ENCODE peak calls at places on chromosomes 2 and 18, in six cellular contexts. One of them, this sample, is unnamed.
A peak's percentile ranks its signal among the peaks of the same experiment; 100 is the strongest.

GRCh38 chr18:41134426-41134825 is 820.6 kb upstream of the PIK3C3 start:
- DNase-seq in Karpas-422: no peak
- DNase-seq in germinal center: no peak
- DNase-seq in RWPE1: no peak
- DNase-seq in heart right ventricle: no peak
- DNase-seq in left lung: no peak
- DNase-seq in this sample: no peak

GRCh38 chr18:48734460-48734859 is 195.6 kb downstream of the CTIF start:
- DNase-seq in Karpas-422: no peak
- DNase-seq in germinal center: no peak
- DNase-seq in RWPE1: no peak
- DNase-seq in heart right ventricle: no peak
- DNase-seq in left lung: no peak
- DNase-seq in this sample: no peak

GRCh38 chr18:70015127-70015526 is 67.5 kb upstream of the CD226 start:
- DNase-seq in Karpas-422: no peak
- DNase-seq in germinal center: no peak
- DNase-seq in RWPE1: no peak
- DNase-seq in heart right ventricle: no peak
- DNase-seq in left lung: no peak
- DNase-seq in this sample: no peak

GRCh38 chr2:159925975-159926374 is 128.0 kb upstream of the CD302 start:
- DNase-seq in Karpas-422: no peak
- DNase-seq in germinal center: no peak
- DNase-seq in RWPE1: no peak
- DNase-seq in heart right ventricle: no peak
- DNase-seq in left lung: no peak
- DNase-seq in this sample: no peak

GRCh38 chr18:43587538-43588153 is 310.4 kb upstream of the SYT4 start:
- DNase-seq in Karpas-422: peak; percentile 68
- DNase-seq in germinal center: peak; percentile 6
- DNase-seq in RWPE1: peak; percentile 2
- DNase-seq in heart right ventricle: no peak
- DNase-seq in left lung: no peak
- DNase-seq in this sample: peak; percentile 28

GRCh38 chr18:41721103-41721502 is 233.9 kb upstream of the PIK3C3 start:
- DNase-seq in Karpas-422: no peak
- DNase-seq in germinal center: no peak
- DNase-seq in RWPE1: no peak
- DNase-seq in heart right ventricle: no peak
- DNase-seq in left lung: no peak
- DNase-seq in this sample: no peak

GRCh38 chr2:235194836-235195235 is 243.0 kb downstream of the SH3BP4 start:
- DNase-seq in Karpas-422: no peak
- DNase-seq in germinal center: no peak
- DNase-seq in RWPE1: no peak
- DNase-seq in heart right ventricle: no peak
- DNase-seq in left lung: no peak
- DNase-seq in this sample: no peak

GRCh38 chr2:40405440-40405839 is 46.5 kb downstream of the SLC8A1 start:
- DNase-seq in Karpas-422: no peak
- DNase-seq in germinal center: no peak
- DNase-seq in RWPE1: no peak
- DNase-seq in heart right ventricle: no peak
- DNase-seq in left lung: no peak
- DNase-seq in this sample: peak; percentile 12

GRCh38 chr2:217833439-217833838 is 169.4 kb downstream of the TNS1 start:
- DNase-seq in Karpas-422: no peak
- DNase-seq in germinal center: no peak
- DNase-seq in RWPE1: no peak
- DNase-seq in heart right ventricle: no peak
- DNase-seq in left lung: no peak
- DNase-seq in this sample: no peak

GRCh38 chr2:25286025-25286400 is 55.7 kb downstream of the DNMT3A start:
- DNase-seq in Karpas-422: peak; percentile 58
- DNase-seq in germinal center: peak; percentile 59
- DNase-seq in RWPE1: no peak
- DNase-seq in heart right ventricle: no peak
- DNase-seq in left lung: no peak
- DNase-seq in this sample: no peak

GRCh38 chr2:223537669-223538601 is 64.2 kb downstream of the SCG2 start:
- DNase-seq in Karpas-422: no peak
- DNase-seq in germinal center: no peak
- DNase-seq in RWPE1: no peak
- DNase-seq in heart right ventricle: no peak
- DNase-seq in left lung: no peak
- DNase-seq in this sample: peak; percentile 32

GRCh38 chr2:227154976-227155375 is 9.0 kb downstream of the COL4A4 start:
- DNase-seq in Karpas-422: no peak
- DNase-seq in germinal center: no peak
- DNase-seq in RWPE1: no peak
- DNase-seq in heart right ventricle: peak; percentile 33
- DNase-seq in left lung: no peak
- DNase-seq in this sample: peak; percentile 27

GRCh38 chr2:46258937-46259781 is 38.0 kb upstream of the EPAS1 start:
- DNase-seq in Karpas-422: no peak
- DNase-seq in germinal center: no peak
- DNase-seq in RWPE1: no peak
- DNase-seq in heart right ventricle: no peak
- DNase-seq in left lung: no peak
- DNase-seq in this sample: no peak

GRCh38 chr2:43105586-43106562 is 120.5 kb downstream of the ZFP36L2 start:
- DNase-seq in Karpas-422: peak; percentile 56
- DNase-seq in germinal center: peak; percentile 41
- DNase-seq in RWPE1: no peak
- DNase-seq in heart right ventricle: peak; percentile 53
- DNase-seq in left lung: peak; percentile 73
- DNase-seq in this sample: no peak

GRCh38 chr2:238462782-238463396 is 36.2 kb downstream of the ASB1 start:
- DNase-seq in Karpas-422: peak; percentile 86
- DNase-seq in germinal center: peak; percentile 57
- DNase-seq in RWPE1: peak; percentile 54
- DNase-seq in heart right ventricle: no peak
- DNase-seq in left lung: no peak
- DNase-seq in this sample: peak; percentile 3

GRCh38 chr2:28369355-28369754 is 23.3 kb upstream of the FOSL2 start:
- DNase-seq in Karpas-422: no peak
- DNase-seq in germinal center: no peak
- DNase-seq in RWPE1: no peak
- DNase-seq in heart right ventricle: no peak
- DNase-seq in left lung: no peak
- DNase-seq in this sample: no peak

GRCh38 chr2:108449410-108450200 is 599 bp downstream of the GCC2 start:
- DNase-seq in Karpas-422: peak; percentile 53
- DNase-seq in germinal center: peak; percentile 36
- DNase-seq in RWPE1: peak; percentile 44
- DNase-seq in heart right ventricle: no peak
- DNase-seq in left lung: no peak
- DNase-seq in this sample: no peak

GRCh38 chr2:66428986-66429612 is 5.8 kb upstream of the MEIS1 start:
- DNase-seq in Karpas-422: peak; percentile 90
- DNase-seq in germinal center: no peak
- DNase-seq in RWPE1: peak; percentile 11
- DNase-seq in heart right ventricle: no peak
- DNase-seq in left lung: no peak
- DNase-seq in this sample: peak; percentile 57

GRCh38 chr2:158994920-158995676 is 26.7 kb downstream of the TANC1 start:
- DNase-seq in Karpas-422: no peak
- DNase-seq in germinal center: no peak
- DNase-seq in RWPE1: no peak
- DNase-seq in heart right ventricle: no peak
- DNase-seq in left lung: no peak
- DNase-seq in this sample: no peak

GRCh38 chr2:240558229-240558885 is 569 bp upstream of the ANKMY1 start:
- DNase-seq in Karpas-422: no peak
- DNase-seq in germinal center: no peak
- DNase-seq in RWPE1: no peak
- DNase-seq in heart right ventricle: no peak
- DNase-seq in left lung: no peak
- DNase-seq in this sample: no peak

GRCh38 chr2:47243596-47244323 is 88.7 kb upstream of the STPG4 start:
- DNase-seq in Karpas-422: no peak
- DNase-seq in germinal center: no peak
- DNase-seq in RWPE1: no peak
- DNase-seq in heart right ventricle: no peak
- DNase-seq in left lung: no peak
- DNase-seq in this sample: no peak

GRCh38 chr2:37378411-37378810 is 34.0 kb downstream of the QPCT start:
- DNase-seq in Karpas-422: no peak
- DNase-seq in germinal center: no peak
- DNase-seq in RWPE1: peak; percentile 73
- DNase-seq in heart right ventricle: no peak
- DNase-seq in left lung: no peak
- DNase-seq in this sample: peak; percentile 19

GRCh38 chr2:186946896-186947467 is 98.0 kb upstream of the ZSWIM2 start:
- DNase-seq in Karpas-422: no peak
- DNase-seq in germinal center: no peak
- DNase-seq in RWPE1: no peak
- DNase-seq in heart right ventricle: no peak
- DNase-seq in left lung: no peak
- DNase-seq in this sample: no peak

GRCh38 chr2:240384711-240385450 is 50.6 kb upstream of the GPC1 start:
- DNase-seq in Karpas-422: no peak
- DNase-seq in germinal center: no peak
- DNase-seq in RWPE1: no peak
- DNase-seq in heart right ventricle: no peak
- DNase-seq in left lung: no peak
- DNase-seq in this sample: no peak

GRCh38 chr2:73983322-73984202 is 1.1 kb upstream of the TET3 start:
- DNase-seq in Karpas-422: peak; percentile 66
- DNase-seq in germinal center: no peak
- DNase-seq in RWPE1: peak; percentile 89
- DNase-seq in heart right ventricle: no peak
- DNase-seq in left lung: peak; percentile 91
- DNase-seq in this sample: no peak

GRCh38 chr2:106572541-106573148 is 85.5 kb downstream of the CD8B2 start:
- DNase-seq in Karpas-422: peak; percentile 59
- DNase-seq in germinal center: no peak
- DNase-seq in RWPE1: no peak
- DNase-seq in heart right ventricle: no peak
- DNase-seq in left lung: no peak
- DNase-seq in this sample: no peak

This sample was measured in Caki2.